ENCODE peak calls at places on chromosomes 6 and 20, in five cellular contexts. L is kidney epithelial cell; Q is cardiac muscle cell; V is CD8-positive, alpha-beta T cell; Y is adrenal gland. X is an unnamed sample.

GRCh38 chr6:16760536-16761468 is at the start of gene ATXN1:
- DNase-seq in Y (peak; percentile 81), Q (peak; percentile 71), V (peak; percentile 46), L (no peak), X (peak; percentile 32)

GRCh38 chr6:23266536-23266935 is 697.2 kb downstream of the HDGFL1 start:
- DNase-seq in Y (no peak), Q (no peak), L (no peak), V (no peak), X (no peak)

GRCh38 chr20:37838769-37839431 is 64.0 kb upstream of the VSTM2L start:
- DNase-seq in L (no peak), Y (no peak), Q (no peak), V (no peak), X (no peak)

GRCh38 chr6:16288163-16288562 is 49.8 kb downstream of the GMPR start:
- DNase-seq in L (no peak), Q (no peak), Y (no peak), V (no peak), X (no peak)

GRCh38 chr20:49937023-49937929 is 1.1 kb downstream of the RNF114 start:
- DNase-seq in V (no peak), L (no peak), Q (no peak), Y (peak; percentile 64), X (peak; percentile 15)

GRCh38 chr6:100228437-100229424 is 234.7 kb upstream of the MCHR2 start:
- DNase-seq in Q (peak; percentile 78), V (peak; percentile 23), Y (peak; percentile 60), L (peak; percentile 12), X (peak; percentile 91)

GRCh38 chr6:28683945-28684538 is 158.4 kb downstream of the GPX5 start:
- DNase-seq in L (no peak), Y (no peak), Q (peak; percentile 59), V (no peak), X (peak; percentile 51)

GRCh38 chr6:85516168-85516567 is 66.3 kb downstream of the NT5E start:
- DNase-seq in L (no peak), Q (no peak), Y (no peak), V (no peak), X (no peak)

GRCh38 chr20:40797425-40797824 is 108.4 kb upstream of the MAFB start:
- DNase-seq in V (no peak), Y (peak; percentile 53), Q (no peak), L (no peak), X (peak; percentile 28)

GRCh38 chr6:113495521-113495920 is 361.6 kb upstream of the MARCKS start:
- DNase-seq in V (no peak), Y (no peak), L (peak; percentile 39), Q (no peak), X (no peak)

GRCh38 chr20:63361507-63362425 is 617 bp upstream of the CHRNA4 start:
- DNase-seq in Y (no peak), V (no peak), L (no peak), Q (no peak), X (no peak)

GRCh38 chr20:18973499-18974173 is 160.1 kb downstream of the SCP2D1 start:
- DNase-seq in V (no peak), Q (no peak), Y (peak; percentile 92), L (no peak), X (no peak)

GRCh38 chr6:134678436-134678889 is 271.4 kb downstream of the ALDH8A1 start:
- DNase-seq in V (no peak), Y (peak; percentile 59), Q (no peak), L (peak; percentile 37), X (no peak)

GRCh38 chr6:154352898-154353585 is 3.6 kb downstream of the IPCEF1 start:
- DNase-seq in Y (no peak), Q (no peak), V (no peak), L (no peak), X (peak; percentile 83)

GRCh38 chr6:144133225-144133821 is 17.0 kb upstream of the STX11 start:
- DNase-seq in Y (no peak), V (no peak), L (no peak), Q (no peak), X (no peak)

GRCh38 chr6:2977799-2978558 is 6.6 kb upstream of the SERPINB6 start:
- DNase-seq in Y (peak; percentile 47), Q (no peak), L (no peak), V (no peak), X (no peak)

GRCh38 chr20:1327241-1327653 is 1.7 kb downstream of the SDCBP2 start:
- DNase-seq in V (no peak), Y (peak; percentile 76), L (peak; percentile 47), Q (no peak), X (no peak)

GRCh38 chr20:5719861-5720401 is 30.3 kb upstream of the SHLD1 start:
- DNase-seq in Q (no peak), V (no peak), L (no peak), Y (peak; percentile 59), X (peak; percentile 26)

GRCh38 chr6:132830236-132830799 is 15.9 kb downstream of the RPS12 start:
- DNase-seq in L (no peak), V (no peak), Q (peak; percentile 73), Y (no peak), X (peak; percentile 12)

DNA sequence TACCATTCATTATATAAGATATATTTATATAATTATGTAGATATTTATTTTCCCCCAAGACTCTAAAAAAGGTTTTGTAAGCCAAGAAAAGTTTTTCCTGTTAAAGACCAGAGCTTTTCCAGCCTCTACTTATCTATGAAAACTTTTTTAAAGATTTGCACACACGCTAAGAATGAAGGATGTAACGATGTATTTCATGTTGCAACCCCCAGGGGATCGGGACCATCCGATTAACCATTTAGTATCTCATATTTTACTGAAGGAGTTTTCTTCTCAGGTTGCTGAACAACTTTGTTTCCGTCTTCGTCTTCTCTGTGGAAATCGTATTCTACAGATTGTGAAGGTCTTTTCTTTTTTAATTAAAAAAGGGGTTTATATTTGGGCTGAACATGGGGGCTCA is 70.0 kb upstream of the SASH1 start:
- DNase-seq in Y (no peak), V (no peak), L (no peak), Q (no peak), X (no peak)
- H3K4me3 ChIP-seq in Y (no peak overlapping the region), V (no peak overlapping the region), L (no peak overlapping the region), Q (no peak overlapping the region), X (no peak overlapping the region)

DNA sequence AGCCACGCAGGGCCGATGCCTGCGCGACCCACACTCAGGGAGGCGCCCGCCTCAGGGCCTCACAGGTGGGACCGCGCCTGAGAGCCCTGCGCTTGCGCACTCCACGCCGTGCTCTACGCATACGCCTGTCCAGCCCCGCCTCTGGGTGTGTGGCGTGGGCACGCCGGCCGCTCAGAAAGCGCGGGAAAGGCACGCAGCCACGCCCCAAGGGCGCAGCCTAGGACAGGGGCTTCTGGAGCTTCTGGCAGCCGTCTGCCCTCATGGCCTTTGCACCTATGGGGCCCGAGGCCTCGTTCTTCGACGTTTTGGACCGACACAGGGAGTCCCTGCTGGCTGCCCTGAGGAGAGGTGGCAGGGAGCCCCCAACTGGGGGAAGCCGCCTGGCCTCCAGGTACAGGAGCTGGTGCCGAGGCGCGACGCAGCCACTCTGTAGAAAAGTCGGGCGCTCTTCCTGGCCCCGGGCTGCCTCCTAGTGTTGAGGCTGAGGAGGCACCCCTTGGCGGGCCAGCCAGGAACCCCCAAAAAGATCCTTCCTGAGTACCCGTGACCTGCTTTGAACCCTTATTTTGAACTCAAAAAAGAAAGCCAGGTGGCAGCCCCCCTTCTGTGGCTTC is at the start of gene SPO11:
- DNase-seq in Y (no peak), Q (peak; percentile 61), L (no peak), V (no peak), X (no peak)
- TF ChIP-seq CTCF in Y (no peak), Q (no peak), L (peak; percentile 26), V (no peak), X (peak; percentile 24)

GRCh38 chr6:48111575-48111974 is 578 bp upstream of the PTCHD4 start:
- DNase-seq in Y (no peak), L (no peak), Q (no peak), V (no peak), X (no peak)
- H3K4me3 ChIP-seq in Y (no peak overlapping the region), L (no peak overlapping the region), Q (no peak overlapping the region), V (no peak overlapping the region), X (no peak overlapping the region)

DNA sequence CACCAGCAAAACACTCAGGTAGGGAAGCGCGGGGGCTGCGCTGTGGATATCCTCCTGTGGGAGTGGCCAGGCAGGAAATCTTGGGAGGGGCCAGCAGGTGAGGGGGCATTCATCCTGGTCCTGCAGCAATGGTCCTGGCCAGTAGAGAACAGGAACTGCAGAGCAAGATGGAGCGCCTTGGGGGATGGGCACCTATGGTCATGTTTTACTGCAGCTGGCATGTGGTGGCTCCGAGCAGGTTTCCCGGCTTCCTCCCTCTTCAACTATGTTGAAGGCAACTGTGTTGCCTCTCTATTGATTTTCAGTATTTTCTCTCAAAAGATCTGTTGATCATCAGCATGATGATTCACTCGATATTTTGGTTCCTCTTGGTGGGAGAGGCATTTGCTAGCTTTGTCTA is 70.9 kb downstream of the SNAP91 start:
- DNase-seq in L (no peak), V (no peak), Y (no peak), Q (no peak), X (no peak)
- TF ChIP-seq CTCF in L (no peak), V (no peak), Y (no peak), Q (no peak), X (no peak)

GRCh38 chr6:53615633-53616449 is 49.7 kb downstream of the KLHL31 start:
- DNase-seq in Y (no peak), Q (no peak), L (peak; percentile 89), V (no peak), X (no peak)

GRCh38 chr6:53616450-53617357 is 48.9 kb downstream of the KLHL31 start:
- DNase-seq in V (no peak), Q (no peak), L (no peak), Y (no peak), X (no peak)

GRCh38 chr6:53623497-53623896 is 42.1 kb downstream of the KLHL31 start:
- DNase-seq in V (no peak), L (no peak), Q (no peak), Y (no peak), X (no peak)

GRCh38 chr6:53614676-53615075 is 50.9 kb downstream of the KLHL31 start:
- DNase-seq in L (no peak), Y (no peak), Q (no peak), V (no peak), X (no peak)

GRCh38 chr6:53618219-53618618 is 47.3 kb downstream of the KLHL31 start:
- DNase-seq in Q (no peak), V (no peak), L (no peak), Y (no peak), X (no peak)
- H3K4me3 ChIP-seq in Q (no peak overlapping the region), V (no peak overlapping the region), L (no peak overlapping the region), Y (no peak overlapping the region), X (no peak overlapping the region)

GRCh38 chr20:21693322-21693721 is 12.1 kb upstream of the PAX1 start:
- DNase-seq in Q (peak; percentile 36), L (no peak), Y (no peak), V (no peak), X (peak; percentile 23)
- TF ChIP-seq CTCF in Q (no peak), L (peak; percentile 9), Y (no peak), V (no peak), X (peak; percentile 53)

DNA sequence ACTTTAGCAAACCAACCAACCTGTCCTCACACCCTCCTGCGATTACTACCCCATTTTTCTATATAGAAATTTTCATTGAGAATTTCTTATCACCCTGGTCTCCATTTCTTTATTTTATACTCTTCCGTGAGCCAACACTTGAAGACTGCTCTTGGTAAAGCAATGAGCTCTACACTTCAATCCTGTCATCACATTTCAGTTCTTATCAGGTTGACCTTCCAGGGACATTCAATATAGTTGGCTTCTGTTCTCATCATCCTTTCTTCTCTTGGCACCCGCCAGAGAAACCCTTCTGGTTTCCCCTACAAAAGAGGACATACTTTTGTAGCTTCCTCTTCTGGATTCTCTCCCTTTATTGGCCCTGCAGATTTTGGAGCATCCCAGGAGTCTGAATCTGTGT is 279.3 kb downstream of the PRKN start:
- DNase-seq in Q (peak; percentile 73), Y (no peak), V (no peak), L (no peak), X (no peak)
- H3K4me3 ChIP-seq in Q (no peak overlapping the region), Y (no peak overlapping the region), V (no peak overlapping the region), L (no peak overlapping the region), X (no peak overlapping the region)